ENCODE peak calls at places on chromosomes 6 and 20, in five cellular contexts. E is H9, Q is GM23338, G is endothelial cell of umbilical vein, H is hepatocyte. F is an unnamed sample.

GRCh38 chr20:23235173-23236027 is 115.2 kb upstream of the NXT1 start:
- DNase-seq in G (peak), E (peak), Q (peak), H (peak), F (peak)

GRCh38 chr6:155690820-155691219 is 235.2 kb upstream of the NOX3 start:
- DNase-seq in Q (no peak), G (no peak), E (no peak), H (no peak), F (no peak)

GRCh38 chr6:112225691-112226090 is 28.7 kb downstream of the LAMA4 start:
- DNase-seq in E (no peak), G (no peak), H (no peak), Q (no peak), F (peak)

GRCh38 chr6:35725721-35726438 is 11.0 kb upstream of the ARMC12 start:
- DNase-seq in E (no peak), Q (no peak), G (no peak), H (peak), F (peak)

GRCh38 chr6:98848539-98849210 is 14.3 kb downstream of the POU3F2 start:
- DNase-seq in H (no peak), Q (no peak), E (no peak), G (no peak), F (no peak)

GRCh38 chr6:6811151-6812002 is 222.9 kb downstream of the LY86 start:
- DNase-seq in Q (peak), G (peak), E (peak), H (peak), F (peak)

GRCh38 chr20:63653041-63653973 is at the start of gene STMN3:
- DNase-seq in H (peak), E (peak), G (peak), Q (peak), F (peak)

GRCh38 chr6:41715779-41716515 is 19.5 kb downstream of the TFEB start:
- DNase-seq in E (no peak), G (no peak), Q (no peak), H (no peak), F (no peak)

GRCh38 chr20:19806806-19807691 is 49.0 kb downstream of the RIN2 start:
- DNase-seq in E (no peak), G (peak), H (no peak), Q (no peak), F (peak)

GRCh38 chr6:107348224-107348623 is 111.1 kb downstream of the PDSS2 start:
- DNase-seq in Q (no peak), G (no peak), H (no peak), E (no peak), F (no peak)

GRCh38 chr6:111995409-111995808 is 58.5 kb upstream of the CCN6 start:
- DNase-seq in Q (no peak), E (no peak), G (no peak), H (no peak), F (peak)

GRCh38 chr6:168265827-168266815 is 53.5 kb downstream of the DACT2 start:
- DNase-seq in G (no peak), Q (no peak), H (no peak), E (no peak), F (no peak)

GRCh38 chr6:148182378-148182777 is 160.3 kb upstream of the SASH1 start:
- DNase-seq in G (no peak), H (no peak), Q (no peak), E (no peak), F (no peak)

GRCh38 chr6:157468054-157468453 is 87.1 kb downstream of the ZDHHC14 start:
- DNase-seq in G (no peak), E (no peak), H (no peak), Q (no peak), F (no peak)

GRCh38 chr20:46590453-46590852 is 40.0 kb upstream of the OCSTAMP start:
- DNase-seq in E (no peak), Q (no peak), H (no peak), G (peak), F (no peak)

GRCh38 chr6:122800906-122801305 is 11.8 kb downstream of the SMPDL3A start:
- DNase-seq in H (no peak), E (no peak), G (no peak), Q (no peak), F (no peak)

GRCh38 chr6:149961728-149962425 is 1.9 kb upstream of the ULBP1 start:
- DNase-seq in G (peak), E (peak), Q (peak), H (no peak), F (no peak)

GRCh38 chr6:90079555-90080490 is 185.6 kb downstream of the GJA10 start:
- DNase-seq in H (no peak), Q (no peak), G (no peak), E (no peak), F (no peak)

GRCh38 chr6:111478749-111479148 is 4.3 kb downstream of the REV3L start:
- DNase-seq in E (no peak), H (peak), G (peak), Q (peak), F (peak)

GRCh38 chr6:52516943-52517342 is 59.9 kb downstream of the TRAM2 start:
- DNase-seq in G (no peak), H (no peak), Q (no peak), E (no peak), F (no peak)

GRCh38 chr6:121839891-121840290 is 404.4 kb downstream of the GJA1 start:
- DNase-seq in Q (no peak), E (no peak), H (no peak), G (no peak), F (no peak)

DNA sequence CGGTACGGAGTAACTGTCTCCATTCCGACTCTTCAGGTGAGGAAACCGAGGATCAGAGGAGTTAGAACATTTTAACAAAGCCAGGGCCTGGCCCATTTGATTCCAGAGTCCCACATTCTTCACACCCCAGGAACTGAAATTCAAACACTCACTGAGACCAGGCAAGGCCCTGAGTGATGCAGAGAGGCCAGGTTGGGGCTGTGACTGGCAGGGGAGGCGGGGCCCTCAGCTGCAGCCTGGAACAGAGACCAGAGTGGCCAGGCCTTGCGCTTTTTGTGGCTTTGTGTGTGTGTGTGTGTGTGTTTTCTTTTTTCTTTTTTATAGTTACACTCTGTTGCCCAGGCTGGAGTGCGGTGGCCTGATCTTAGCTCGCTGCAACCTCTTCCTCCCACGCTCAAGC is 57.2 kb downstream of the BCAS4 start:
- DNase-seq in E (peak), Q (peak), H (no peak), G (no peak), F (no peak)
- H3K27ac ChIP-seq in E (no peak), Q (peak), H (no peak), G (no peak), F (no peak)

GRCh38 chr20:58892126-58892931 is 39.8 kb downstream of the GNAS start:
- DNase-seq in G (peak), H (peak), E (peak), Q (peak), F (peak)
- H2AFZ ChIP-seq in G (peak), H (peak), E (no peak), Q (no peak), F (no peak)

GRCh38 chr6:138162947-138163569 is 1.3 kb downstream of the ARFGEF3 start:
- DNase-seq in H (no peak), E (no peak), G (no peak), Q (peak), F (no peak)
- H3K27ac ChIP-seq in H (no peak), E (no peak), G (no peak), Q (no peak), F (no peak)

GRCh38 chr6:1624848-1625341 is 15.2 kb downstream of the FOXC1 start:
- DNase-seq in H (peak), Q (peak), G (peak), E (no peak), F (peak)

GRCh38 chr6:1626481-1626880 is 16.8 kb downstream of the FOXC1 start:
- DNase-seq in E (no peak), Q (no peak), G (peak), H (no peak), F (no peak)

GRCh38 chr6:1625926-1626413 is 16.3 kb downstream of the FOXC1 start:
- DNase-seq in Q (no peak), H (no peak), E (no peak), G (peak), F (peak)

GRCh38 chr6:1624071-1624847 is 14.5 kb downstream of the FOXC1 start:
- DNase-seq in H (peak), Q (peak), E (no peak), G (peak), F (no peak)

GRCh38 chr6:1625352-1625773 is 15.6 kb downstream of the FOXC1 start:
- DNase-seq in G (peak), H (no peak), E (no peak), Q (no peak), F (no peak)
- H2AFZ ChIP-seq in G (peak), H (peak), E (no peak), Q (no peak), F (peak)

GRCh38 chr6:163164175-163164900 is 250.2 kb upstream of the QKI start:
- DNase-seq in G (no peak), Q (no peak), H (no peak), E (no peak), F (no peak)

GRCh38 chr6:163162874-163163213 is 251.7 kb upstream of the QKI start:
- DNase-seq in H (no peak), Q (no peak), G (no peak), E (no peak), F (no peak)

GRCh38 chr6:163159689-163160088 is 254.8 kb upstream of the QKI start:
- DNase-seq in E (no peak), G (no peak), Q (no peak), H (no peak), F (no peak)

GRCh38 chr6:163165155-163165910 is 249.2 kb upstream of the QKI start:
- DNase-seq in E (no peak), H (no peak), G (no peak), Q (no peak), F (no peak)

DNA sequence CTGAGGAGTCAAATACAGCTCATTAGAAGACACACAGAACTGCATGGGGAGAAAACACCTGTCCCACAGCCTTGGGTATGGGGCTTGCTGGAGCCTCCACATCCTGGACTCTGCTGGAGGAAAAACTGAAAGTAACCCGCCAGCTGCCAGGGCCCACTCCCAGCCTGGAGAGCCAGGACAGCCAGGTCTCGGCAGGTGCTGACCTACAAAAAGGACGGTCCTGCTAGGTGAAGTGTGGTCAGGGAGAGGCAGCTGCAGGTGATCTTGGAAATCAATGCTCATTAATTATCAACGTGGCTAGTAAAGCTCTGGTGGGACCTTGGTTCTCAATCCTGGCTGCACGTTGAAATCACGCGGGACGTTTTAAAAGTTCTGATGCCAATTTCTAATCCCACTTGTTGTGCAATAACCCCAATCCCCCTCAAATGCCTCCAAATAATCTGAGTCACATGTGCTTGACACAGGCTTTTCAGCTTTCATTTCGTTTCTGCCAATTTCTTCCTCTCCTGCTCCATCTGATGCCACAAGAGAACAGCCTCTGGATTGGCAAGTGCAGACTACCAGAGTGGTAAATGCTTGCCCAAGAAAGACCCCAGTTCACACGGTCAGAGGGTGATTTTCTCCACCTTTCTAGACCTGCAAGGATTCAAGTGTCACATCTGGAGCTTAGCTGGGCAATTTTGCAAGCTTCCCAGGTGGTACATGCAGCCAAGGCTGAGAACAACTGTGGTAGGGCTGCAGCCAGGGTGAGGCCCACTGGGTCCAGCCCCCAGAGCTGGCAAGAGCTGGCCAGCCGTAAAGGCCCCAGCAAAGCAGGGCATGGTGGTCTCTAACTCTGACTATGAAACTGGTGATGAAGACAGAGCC is 252.3 kb upstream of the QKI start:
- DNase-seq in H (no peak), E (no peak), G (no peak), Q (no peak), F (no peak)
- H3K27ac ChIP-seq in H (no peak), E (no peak), G (no peak), Q (no peak), F (no peak)

GRCh38 chr20:47725248-47725973 is 59.9 kb downstream of the SULF2 start:
- DNase-seq in G (peak), Q (peak), H (peak), E (peak), F (peak)

GRCh38 chr20:47726632-47727031 is 58.6 kb downstream of the SULF2 start:
- DNase-seq in H (no peak), G (no peak), E (no peak), Q (no peak), F (no peak)

GRCh38 chr20:47724910-47725247 is 60.4 kb downstream of the SULF2 start:
- DNase-seq in H (no peak), Q (no peak), E (no peak), G (no peak), F (no peak)

GRCh38 chr20:47727909-47728361 is 57.3 kb downstream of the SULF2 start:
- DNase-seq in G (no peak), H (no peak), Q (no peak), E (no peak), F (no peak)

DNA sequence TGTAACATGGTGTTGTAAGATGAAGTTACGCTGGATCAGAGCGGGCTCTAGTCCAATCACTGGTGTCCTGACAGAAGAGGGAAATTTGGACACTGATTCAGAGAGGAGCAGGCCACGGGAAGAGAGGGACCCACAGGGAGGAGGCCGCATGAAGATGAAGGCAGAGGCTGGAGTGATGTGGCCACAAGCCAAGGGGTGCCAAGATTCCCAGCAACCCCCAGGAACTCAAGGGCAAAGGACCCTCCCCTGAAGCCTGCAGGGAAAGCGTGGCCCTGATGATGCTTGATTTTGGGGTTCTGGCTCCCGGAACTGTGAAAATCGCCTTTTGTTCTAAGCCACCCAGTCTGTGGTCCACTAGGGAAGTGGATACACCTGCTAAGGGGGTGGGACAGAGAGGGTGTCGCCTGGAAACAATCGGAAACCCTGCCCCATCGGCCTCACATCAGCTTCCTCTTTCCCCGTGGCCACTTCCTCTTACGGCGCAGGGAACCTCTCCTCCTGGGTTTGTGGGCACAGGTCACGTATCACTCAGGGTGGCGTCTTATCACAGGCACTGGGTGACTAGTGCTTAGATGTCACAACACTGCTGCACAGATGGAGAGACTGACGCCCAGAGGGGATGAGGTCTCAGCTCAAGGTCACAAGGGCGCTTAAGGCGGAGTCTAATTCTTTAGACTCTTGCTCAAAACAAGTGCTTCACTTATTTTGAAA is 58.0 kb downstream of the SULF2 start:
- DNase-seq in H (no peak), Q (no peak), G (no peak), E (no peak), F (no peak)
- H2AFZ ChIP-seq in H (no peak), Q (no peak), G (no peak), E (no peak), F (no peak)